ENCODE peak calls at places on chromosomes 11 and 22, in eight cellular contexts. One of them, this sample, is unnamed.

GRCh38 chr11:117458275-117459120 is 130.8 kb downstream of the CEP164 start:
- DNase-seq in NCI-H345: peak
- DNase-seq in GM23248: no peak
- DNase-seq in NCI-H1092 treated with DMSO at 0.1 percent for 48 hours: peak
- DNase-seq in fibroblast of pulmonary artery: no peak
- DNase-seq in EL: no peak
- DNase-seq in H4: no peak
- DNase-seq in stimulated activated CD4-positive, alpha-beta T cell treated with anti-CD3 and anti-CD28 coated beads, Interleukin-2, amount 100 ng/mL, for 24 hours: peak
- DNase-seq in this sample: no peak

GRCh38 chr11:114082415-114082748 is 22.9 kb downstream of the ZBTB16 start:
- DNase-seq in NCI-H345: no peak
- DNase-seq in GM23248: peak
- DNase-seq in NCI-H1092 treated with DMSO at 0.1 percent for 48 hours: no peak
- DNase-seq in fibroblast of pulmonary artery: peak
- DNase-seq in EL: no peak
- DNase-seq in H4: peak
- DNase-seq in stimulated activated CD4-positive, alpha-beta T cell treated with anti-CD3 and anti-CD28 coated beads, Interleukin-2, amount 100 ng/mL, for 24 hours: no peak
- DNase-seq in this sample: no peak

GRCh38 chr11:1442163-1442562 is 44.4 kb downstream of the MOB2 start:
- DNase-seq in NCI-H345: no peak
- DNase-seq in GM23248: peak
- DNase-seq in NCI-H1092 treated with DMSO at 0.1 percent for 48 hours: no peak
- DNase-seq in fibroblast of pulmonary artery: peak
- DNase-seq in EL: no peak
- DNase-seq in H4: no peak
- DNase-seq in stimulated activated CD4-positive, alpha-beta T cell treated with anti-CD3 and anti-CD28 coated beads, Interleukin-2, amount 100 ng/mL, for 24 hours: no peak
- DNase-seq in this sample: no peak

GRCh38 chr11:72670041-72670440 is 4.2 kb downstream of the PDE2A start:
- DNase-seq in NCI-H345: no peak
- DNase-seq in GM23248: no peak
- DNase-seq in NCI-H1092 treated with DMSO at 0.1 percent for 48 hours: no peak
- DNase-seq in fibroblast of pulmonary artery: no peak
- DNase-seq in EL: no peak
- DNase-seq in H4: no peak
- DNase-seq in stimulated activated CD4-positive, alpha-beta T cell treated with anti-CD3 and anti-CD28 coated beads, Interleukin-2, amount 100 ng/mL, for 24 hours: no peak
- DNase-seq in this sample: no peak

GRCh38 chr11:86902345-86902744 is 52.9 kb downstream of the FZD4 start:
- DNase-seq in NCI-H345: no peak
- DNase-seq in GM23248: no peak
- DNase-seq in NCI-H1092 treated with DMSO at 0.1 percent for 48 hours: no peak
- DNase-seq in fibroblast of pulmonary artery: no peak
- DNase-seq in EL: no peak
- DNase-seq in H4: no peak
- DNase-seq in stimulated activated CD4-positive, alpha-beta T cell treated with anti-CD3 and anti-CD28 coated beads, Interleukin-2, amount 100 ng/mL, for 24 hours: no peak
- DNase-seq in this sample: no peak

GRCh38 chr22:27238935-27239510 is 562.5 kb downstream of the MN1 start:
- DNase-seq in NCI-H345: no peak
- DNase-seq in GM23248: peak
- DNase-seq in NCI-H1092 treated with DMSO at 0.1 percent for 48 hours: peak
- DNase-seq in fibroblast of pulmonary artery: peak
- DNase-seq in EL: peak
- DNase-seq in H4: peak
- DNase-seq in stimulated activated CD4-positive, alpha-beta T cell treated with anti-CD3 and anti-CD28 coated beads, Interleukin-2, amount 100 ng/mL, for 24 hours: no peak
- DNase-seq in this sample: no peak

GRCh38 chr22:24128631-24129601 is 52.4 kb upstream of the SUSD2 start:
- DNase-seq in NCI-H345: peak
- DNase-seq in GM23248: no peak
- DNase-seq in NCI-H1092 treated with DMSO at 0.1 percent for 48 hours: peak
- DNase-seq in fibroblast of pulmonary artery: no peak
- DNase-seq in EL: no peak
- DNase-seq in H4: no peak
- DNase-seq in stimulated activated CD4-positive, alpha-beta T cell treated with anti-CD3 and anti-CD28 coated beads, Interleukin-2, amount 100 ng/mL, for 24 hours: no peak
- DNase-seq in this sample: no peak

GRCh38 chr11:126733685-126734084 is 266.9 kb downstream of the KIRREL3 start:
- DNase-seq in NCI-H345: no peak
- DNase-seq in GM23248: no peak
- DNase-seq in NCI-H1092 treated with DMSO at 0.1 percent for 48 hours: no peak
- DNase-seq in fibroblast of pulmonary artery: no peak
- DNase-seq in EL: no peak
- DNase-seq in H4: no peak
- DNase-seq in stimulated activated CD4-positive, alpha-beta T cell treated with anti-CD3 and anti-CD28 coated beads, Interleukin-2, amount 100 ng/mL, for 24 hours: no peak
- DNase-seq in this sample: no peak

GRCh38 chr11:45264839-45265515 is 21.2 kb downstream of the SYT13 start:
- DNase-seq in NCI-H345: no peak
- DNase-seq in GM23248: peak
- DNase-seq in NCI-H1092 treated with DMSO at 0.1 percent for 48 hours: no peak
- DNase-seq in fibroblast of pulmonary artery: peak
- DNase-seq in EL: peak
- DNase-seq in H4: peak
- DNase-seq in stimulated activated CD4-positive, alpha-beta T cell treated with anti-CD3 and anti-CD28 coated beads, Interleukin-2, amount 100 ng/mL, for 24 hours: no peak
- DNase-seq in this sample: no peak

GRCh38 chr11:25891960-25892359 is 440.0 kb upstream of the ANO3 start:
- DNase-seq in NCI-H345: no peak
- DNase-seq in GM23248: peak
- DNase-seq in NCI-H1092 treated with DMSO at 0.1 percent for 48 hours: no peak
- DNase-seq in fibroblast of pulmonary artery: no peak
- DNase-seq in EL: no peak
- DNase-seq in H4: no peak
- DNase-seq in stimulated activated CD4-positive, alpha-beta T cell treated with anti-CD3 and anti-CD28 coated beads, Interleukin-2, amount 100 ng/mL, for 24 hours: no peak
- DNase-seq in this sample: no peak

GRCh38 chr11:114883472-114883871 is 205.1 kb downstream of the NXPE2 start:
- DNase-seq in NCI-H345: no peak
- DNase-seq in GM23248: no peak
- DNase-seq in NCI-H1092 treated with DMSO at 0.1 percent for 48 hours: no peak
- DNase-seq in fibroblast of pulmonary artery: no peak
- DNase-seq in EL: no peak
- DNase-seq in H4: no peak
- DNase-seq in stimulated activated CD4-positive, alpha-beta T cell treated with anti-CD3 and anti-CD28 coated beads, Interleukin-2, amount 100 ng/mL, for 24 hours: no peak
- DNase-seq in this sample: no peak

GRCh38 chr11:34851916-34852315 is 64.3 kb downstream of the APIP start:
- DNase-seq in NCI-H345: no peak
- DNase-seq in GM23248: no peak
- DNase-seq in NCI-H1092 treated with DMSO at 0.1 percent for 48 hours: no peak
- DNase-seq in fibroblast of pulmonary artery: no peak
- DNase-seq in EL: no peak
- DNase-seq in H4: no peak
- DNase-seq in stimulated activated CD4-positive, alpha-beta T cell treated with anti-CD3 and anti-CD28 coated beads, Interleukin-2, amount 100 ng/mL, for 24 hours: no peak
- DNase-seq in this sample: no peak

GRCh38 chr11:125370561-125371389 is 125.3 kb downstream of the FEZ1 start:
- DNase-seq in NCI-H345: no peak
- DNase-seq in GM23248: no peak
- DNase-seq in NCI-H1092 treated with DMSO at 0.1 percent for 48 hours: no peak
- DNase-seq in fibroblast of pulmonary artery: no peak
- DNase-seq in EL: no peak
- DNase-seq in H4: no peak
- DNase-seq in stimulated activated CD4-positive, alpha-beta T cell treated with anti-CD3 and anti-CD28 coated beads, Interleukin-2, amount 100 ng/mL, for 24 hours: no peak
- DNase-seq in this sample: no peak

GRCh38 chr11:60332923-60333322 is 5.9 kb downstream of the MS4A6E start:
- DNase-seq in NCI-H345: no peak
- DNase-seq in GM23248: no peak
- DNase-seq in NCI-H1092 treated with DMSO at 0.1 percent for 48 hours: no peak
- DNase-seq in fibroblast of pulmonary artery: no peak
- DNase-seq in EL: no peak
- DNase-seq in H4: no peak
- DNase-seq in stimulated activated CD4-positive, alpha-beta T cell treated with anti-CD3 and anti-CD28 coated beads, Interleukin-2, amount 100 ng/mL, for 24 hours: no peak
- DNase-seq in this sample: no peak

GRCh38 chr22:29073618-29074275 is 912 bp downstream of the KREMEN1 start:
- DNase-seq in NCI-H345: no peak
- DNase-seq in GM23248: peak
- DNase-seq in NCI-H1092 treated with DMSO at 0.1 percent for 48 hours: no peak
- DNase-seq in fibroblast of pulmonary artery: no peak
- DNase-seq in EL: peak
- DNase-seq in H4: no peak
- DNase-seq in stimulated activated CD4-positive, alpha-beta T cell treated with anti-CD3 and anti-CD28 coated beads, Interleukin-2, amount 100 ng/mL, for 24 hours: peak
- DNase-seq in this sample: peak

GRCh38 chr22:27564806-27565205 is 236.8 kb downstream of the MN1 start:
- DNase-seq in NCI-H345: peak
- DNase-seq in GM23248: no peak
- DNase-seq in NCI-H1092 treated with DMSO at 0.1 percent for 48 hours: no peak
- DNase-seq in fibroblast of pulmonary artery: no peak
- DNase-seq in EL: no peak
- DNase-seq in H4: no peak
- DNase-seq in stimulated activated CD4-positive, alpha-beta T cell treated with anti-CD3 and anti-CD28 coated beads, Interleukin-2, amount 100 ng/mL, for 24 hours: no peak
- DNase-seq in this sample: no peak

GRCh38 chr11:95087171-95087570 is 2.5 kb upstream of the ENDOD1 start:
- DNase-seq in NCI-H345: no peak
- DNase-seq in GM23248: no peak
- DNase-seq in NCI-H1092 treated with DMSO at 0.1 percent for 48 hours: no peak
- DNase-seq in fibroblast of pulmonary artery: no peak
- DNase-seq in EL: no peak
- DNase-seq in H4: no peak
- DNase-seq in stimulated activated CD4-positive, alpha-beta T cell treated with anti-CD3 and anti-CD28 coated beads, Interleukin-2, amount 100 ng/mL, for 24 hours: no peak
- DNase-seq in this sample: no peak

GRCh38 chr22:28142361-28142801 is 223.3 kb upstream of the PITPNB start:
- DNase-seq in NCI-H345: no peak
- DNase-seq in GM23248: peak
- DNase-seq in NCI-H1092 treated with DMSO at 0.1 percent for 48 hours: no peak
- DNase-seq in fibroblast of pulmonary artery: peak
- DNase-seq in EL: peak
- DNase-seq in H4: peak
- DNase-seq in stimulated activated CD4-positive, alpha-beta T cell treated with anti-CD3 and anti-CD28 coated beads, Interleukin-2, amount 100 ng/mL, for 24 hours: no peak
- DNase-seq in this sample: no peak

GRCh38 chr11:11620966-11621880 is 582 bp downstream of the GALNT18 start:
- DNase-seq in NCI-H345: peak
- DNase-seq in GM23248: peak
- DNase-seq in NCI-H1092 treated with DMSO at 0.1 percent for 48 hours: peak
- DNase-seq in fibroblast of pulmonary artery: no peak
- DNase-seq in EL: peak
- DNase-seq in H4: peak
- DNase-seq in stimulated activated CD4-positive, alpha-beta T cell treated with anti-CD3 and anti-CD28 coated beads, Interleukin-2, amount 100 ng/mL, for 24 hours: no peak
- DNase-seq in this sample: no peak

This sample was measured in activated T-cell treated with anti-CD3 and anti-CD28 coated beads, Interleukin-2, amount 50 U/mL, for 4 hours.